ENCODE peak calls at places on chromosomes 4 and X, in four cellular contexts. O is astrocyte of the spinal cord, S is progenitor cell of endocrine pancreas, J is substantia nigra. X is an unnamed sample.

GRCh38 chr4:146522862-146523205 is 1.1 kb upstream of the SLC10A7 start:
- DNase-seq in O (peak), J (no peak), S (no peak), X (peak)

GRCh38 chr4:168574581-168575295 is 77.9 kb downstream of the PALLD start:
- DNase-seq in O (peak), J (no peak), S (no peak), X (peak)

GRCh38 chrX:49041683-49042529 is 1.3 kb downstream of the TFE3 start:
- DNase-seq in S (no peak), O (peak), J (no peak), X (peak)

GRCh38 chr4:113436360-113436759 is 325.2 kb downstream of the CAMK2D start:
- DNase-seq in O (peak), S (no peak), J (no peak), X (peak)

GRCh38 chr4:110071466-110071865 is 126.9 kb downstream of the ELOVL6 start:
- DNase-seq in S (no peak), O (no peak), J (peak), X (no peak)

GRCh38 chr4:159105761-159106243 is 2.9 kb downstream of the RAPGEF2 start:
- DNase-seq in S (no peak), O (peak), J (no peak), X (peak)

GRCh38 chr4:22521240-22521639 is 5.4 kb upstream of the ADGRA3 start:
- DNase-seq in S (no peak), J (no peak), O (no peak), X (no peak)

GRCh38 chr4:38188631-38189101 is 228.5 kb downstream of the PTTG2 start:
- DNase-seq in J (no peak), O (no peak), S (no peak), X (no peak)

GRCh38 chr4:48815483-48815882 is 15.4 kb upstream of the OCIAD1 start:
- DNase-seq in J (no peak), O (no peak), S (no peak), X (no peak)

GRCh38 chrX:112734250-112734649 is 54.5 kb upstream of the LHFPL1 start:
- DNase-seq in S (no peak), O (no peak), J (peak), X (peak)

GRCh38 chr4:155777971-155778710 is 19.3 kb downstream of the GUCY1B1 start:
- DNase-seq in S (no peak), O (peak), J (no peak), X (no peak)

GRCh38 chrX:63513825-63514574 is 162.9 kb upstream of the SPIN4 start:
- DNase-seq in S (no peak), J (no peak), O (peak), X (peak)

GRCh38 chr4:25993564-25994185 is 79.7 kb downstream of the SMIM20 start:
- DNase-seq in O (no peak), J (no peak), S (no peak), X (peak)

GRCh38 chr4:125547842-125548241 is 233.1 kb downstream of the FAT4 start:
- DNase-seq in O (peak), J (no peak), S (no peak), X (peak)

GRCh38 chr4:62377245-62377644 is 1177.1 kb downstream of the ADGRL3 start:
- DNase-seq in J (no peak), O (no peak), S (no peak), X (no peak)

GRCh38 chr4:19930742-19931141 is 321.0 kb upstream of the SLIT2 start:
- DNase-seq in S (no peak), O (no peak), J (no peak), X (no peak)

GRCh38 chr4:81257021-81257420 is 42.0 kb upstream of the PRKG2 start:
- DNase-seq in O (peak), J (no peak), S (no peak), X (peak)

GRCh38 chr4:141352775-141353544 is 132.3 kb downstream of the ZNF330 start:
- DNase-seq in S (no peak), O (peak), J (no peak), X (peak)

GRCh38 chrX:48648299-48648698 is 35.3 kb upstream of the WAS start:
- DNase-seq in J (peak), S (no peak), O (peak), X (peak)

GRCh38 chr4:98508825-98509539 is 149.4 kb downstream of the TSPAN5 start:
- DNase-seq in J (no peak), O (no peak), S (no peak), X (no peak)

GRCh38 chrX:24423960-24424359 is 41.1 kb upstream of the PDK3 start:
- DNase-seq in S (no peak), O (no peak), J (no peak), X (no peak)

GRCh38 chr4:177692907-177693306 is 250.7 kb upstream of the AGA start:
- DNase-seq in J (no peak), O (no peak), S (no peak), X (no peak)

GRCh38 chrX:51144828-51145442 is 187.7 kb upstream of the NUDT10 start:
- DNase-seq in S (peak), O (peak), J (no peak), X (peak)

GRCh38 chrX:19791562-19791961 is 95.8 kb downstream of the SH3KBP1 start:
- DNase-seq in J (no peak), S (no peak), O (peak), X (peak)

GRCh38 chr4:7821245-7822165 is 118.2 kb downstream of the AFAP1 start:
- DNase-seq in O (no peak), J (no peak), S (no peak), X (peak)

X was measured in cardiac fibroblast.